ENCODE peak calls at places on chromosomes 16 and 17, in four cellular contexts. T is K562, G is HepG2, S is HCT116. I is an unnamed sample.

GRCh38 chr17:48150602-48151001 is 43.0 kb downstream of the SNX11 start:
- DNase-seq in T (no peak), G (no peak), S (no peak), I (no peak)

GRCh38 chr17:45123930-45124796 is 8.2 kb downstream of the PLCD3 start:
- DNase-seq in T (peak), G (peak), S (peak), I (no peak)

GRCh38 chr17:74012465-74012864 is 191.0 kb upstream of the RPL38 start:
- DNase-seq in T (no peak), G (peak), S (no peak), I (no peak)

GRCh38 chr16:12412890-12413289 is 390.8 kb downstream of the CPPED1 start:
- DNase-seq in T (no peak), G (no peak), S (no peak), I (no peak)

GRCh38 chr16:11256657-11257130 is 690 bp upstream of the SOCS1 start:
- DNase-seq in T (no peak), G (no peak), S (no peak), I (no peak)

GRCh38 chr17:9410285-9410684 is 165.3 kb downstream of the STX8 start:
- DNase-seq in T (no peak), G (no peak), S (no peak), I (no peak)

GRCh38 chr17:27546624-27547300 is 84.2 kb upstream of the LGALS9 start:
- DNase-seq in T (no peak), G (no peak), S (no peak), I (no peak)

GRCh38 chr17:83182620-83183063 is 103.2 kb downstream of the METRNL start:
- DNase-seq in T (no peak), G (no peak), S (no peak), I (no peak)

GRCh38 chr17:6894206-6894528 is 62.6 kb upstream of the TEKT1 start:
- DNase-seq in T (no peak), G (no peak), S (no peak), I (no peak)

GRCh38 chr16:19410435-19411153 is 7.1 kb upstream of the TMC5 start:
- DNase-seq in T (no peak), G (no peak), S (no peak), I (no peak)

GRCh38 chr16:57578521-57579360 is 36.3 kb downstream of the ADGRG5 start:
- DNase-seq in T (no peak), G (no peak), S (no peak), I (no peak)

GRCh38 chr16:14473488-14473887 is 156.6 kb downstream of the PARN start:
- DNase-seq in T (no peak), G (peak), S (no peak), I (no peak)

GRCh38 chr16:67860589-67861398 is 12.1 kb upstream of the EDC4 start:
- DNase-seq in T (no peak), G (no peak), S (no peak), I (no peak)

GRCh38 chr17:45320349-45320930 is 3.6 kb upstream of the MAP3K14 start:
- DNase-seq in T (no peak), G (no peak), S (no peak), I (no peak)

GRCh38 chr16:11819798-11820197 is 22.7 kb upstream of the ZC3H7A start:
- DNase-seq in T (peak), G (no peak), S (no peak), I (no peak)

GRCh38 chr17:82338858-82339633 is 5.5 kb upstream of the SECTM1 start:
- DNase-seq in T (peak), G (no peak), S (peak), I (no peak)

GRCh38 chr16:58348986-58349385 is 43.3 kb upstream of the GINS3 start:
- DNase-seq in T (no peak), G (no peak), S (no peak), I (no peak)

GRCh38 chr16:20611350-20611902 is 35.3 kb upstream of the ACSM2B start:
- DNase-seq in T (no peak), G (no peak), S (no peak), I (no peak)

GRCh38 chr17:39208136-39208535 is 8.1 kb downstream of the RPL19 start:
- DNase-seq in T (no peak), G (no peak), S (no peak), I (no peak)

GRCh38 chr17:39210093-39210434 is 10.0 kb downstream of the RPL19 start:
- DNase-seq in T (no peak), G (no peak), S (no peak), I (no peak)

GRCh38 chr17:39212200-39212810 is 12.2 kb downstream of the RPL19 start:
- DNase-seq in T (no peak), G (no peak), S (no peak), I (no peak)

GRCh38 chr17:39208893-39209292 is 8.8 kb downstream of the RPL19 start:
- DNase-seq in T (no peak), G (no peak), S (no peak), I (no peak)

GRCh38 chr17:39209317-39210092 is 9.4 kb downstream of the RPL19 start:
- DNase-seq in T (peak), G (no peak), S (no peak), I (no peak)
- TF ChIP-seq TCF7L2 in T (no peak), G (no peak), S (no peak), I (no peak)

DNA sequence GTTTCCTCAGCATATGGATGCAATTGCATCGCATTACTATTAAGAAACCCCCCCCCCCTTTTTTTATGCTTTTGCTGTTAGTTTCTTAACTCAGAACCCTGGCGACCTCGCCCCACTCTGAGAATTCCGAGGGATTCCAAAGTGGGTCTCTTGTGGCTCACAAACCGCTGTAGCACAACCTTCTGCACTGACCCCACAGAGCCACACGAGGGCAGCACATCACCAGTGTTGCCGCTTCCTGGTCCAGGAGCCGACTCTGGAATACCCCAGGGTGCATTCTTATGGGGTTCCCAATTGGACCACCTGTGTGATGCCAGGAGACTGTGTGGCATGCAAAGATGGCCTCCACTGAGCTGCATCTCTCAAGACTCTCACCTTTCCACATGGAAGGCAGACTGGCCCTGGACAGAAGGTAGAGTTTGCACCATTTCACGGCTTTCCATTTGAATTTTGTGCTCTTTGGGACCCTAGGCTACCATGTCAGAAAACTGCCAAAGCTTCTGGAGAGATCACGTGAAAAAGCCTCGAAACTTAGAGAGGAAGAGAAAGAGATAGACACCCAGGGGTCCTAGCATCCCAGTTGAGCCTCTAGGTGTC is 432.7 kb upstream of the ASIC2 start:
- DNase-seq in T (peak), G (peak), S (no peak), I (no peak)
- TF ChIP-seq TCF7L2 in T (no peak), G (no peak), S (no peak), I (no peak)

DNA sequence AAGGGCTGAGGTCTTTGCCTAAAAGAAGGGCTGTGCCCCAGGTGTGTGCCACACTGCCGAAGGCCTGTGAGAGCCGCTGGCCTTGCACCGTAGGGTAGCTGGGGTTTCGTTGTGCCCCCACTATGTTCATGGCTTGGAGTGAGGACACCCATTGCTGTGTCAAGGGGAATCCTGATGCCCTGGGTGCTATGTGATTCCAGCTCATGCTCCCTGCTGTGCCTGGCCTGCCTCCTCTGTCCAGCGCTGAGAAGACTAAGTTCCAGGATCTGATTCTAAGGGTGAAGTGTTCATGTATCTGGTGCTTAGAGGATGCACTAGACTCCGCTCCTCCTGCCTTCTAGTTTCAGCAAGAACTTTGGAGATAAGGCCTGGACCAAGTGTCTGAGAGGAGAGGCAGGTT is 47.4 kb downstream of the SREBF1 start:
- DNase-seq in T (no peak), G (no peak), S (no peak), I (no peak)
- TF ChIP-seq TCF7L2 in T (no peak), G (no peak), S (no peak), I (no peak)

DNA sequence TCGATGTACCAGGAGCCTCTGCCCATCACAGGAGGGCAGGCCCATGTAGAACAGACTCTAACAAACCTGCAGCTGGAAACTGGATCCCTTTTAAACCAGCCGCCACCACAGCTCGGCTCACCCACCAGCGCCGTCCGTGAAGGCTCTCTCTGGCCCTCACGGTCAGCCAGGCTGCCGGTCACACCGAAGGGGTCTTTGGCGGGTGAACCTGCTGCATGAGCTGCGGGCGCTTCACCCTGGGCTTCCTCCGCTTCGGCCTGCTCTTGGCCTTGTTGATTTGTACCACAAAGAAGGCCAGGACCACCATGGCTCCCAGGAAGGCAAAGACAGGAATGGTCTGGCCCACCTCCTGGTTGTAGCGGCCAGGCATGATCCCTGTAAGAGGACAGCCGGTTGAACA is 11.7 kb upstream of the SLC38A8 start:
- DNase-seq in T (no peak), G (no peak), S (no peak), I (no peak)
- TF ChIP-seq TCF7L2 in T (no peak), G (no peak), S (no peak), I (no peak)

GRCh38 chr16:86573215-86573614 is 5.1 kb upstream of the FOXL1 start:
- DNase-seq in T (no peak), G (no peak), S (no peak), I (no peak)
- TF ChIP-seq TCF7L2 in T (no peak), G (no peak), S (no peak), I (no peak)

GRCh38 chr17:66531826-66532439 is 229.5 kb downstream of the PRKCA start:
- DNase-seq in T (no peak), G (no peak), S (no peak), I (no peak)
- TF ChIP-seq TCF7L2 in T (no peak), G (no peak), S (no peak), I (no peak)

GRCh38 chr17:77465358-77466041 is 324.7 kb downstream of the SEC14L1 start:
- DNase-seq in T (no peak), G (no peak), S (no peak), I (no peak)
- TF ChIP-seq TCF7L2 in T (no peak), G (no peak), S (no peak), I (no peak)

GRCh38 chr17:59435238-59435637 is 103.8 kb downstream of the YPEL2 start:
- DNase-seq in T (no peak), G (no peak), S (no peak), I (no peak)
- TF ChIP-seq TCF7L2 in T (no peak), G (no peak), S (no peak), I (no peak)

GRCh38 chr17:46885415-46885814 is 34.0 kb downstream of the WNT9B start:
- DNase-seq in T (no peak), G (no peak), S (no peak), I (no peak)

GRCh38 chr17:46882666-46883065 is 31.3 kb downstream of the WNT9B start:
- DNase-seq in T (no peak), G (no peak), S (no peak), I (no peak)

GRCh38 chr17:46885956-46886663 is 34.7 kb downstream of the WNT9B start:
- DNase-seq in T (no peak), G (no peak), S (no peak), I (no peak)

GRCh38 chr17:46884552-46884951 is 33.2 kb downstream of the WNT9B start:
- DNase-seq in T (no peak), G (no peak), S (no peak), I (no peak)

GRCh38 chr17:46883871-46884270 is 32.5 kb downstream of the WNT9B start:
- DNase-seq in T (no peak), G (no peak), S (no peak), I (no peak)
- TF ChIP-seq TCF7L2 in T (no peak), G (no peak), S (no peak), I (no peak)

DNA sequence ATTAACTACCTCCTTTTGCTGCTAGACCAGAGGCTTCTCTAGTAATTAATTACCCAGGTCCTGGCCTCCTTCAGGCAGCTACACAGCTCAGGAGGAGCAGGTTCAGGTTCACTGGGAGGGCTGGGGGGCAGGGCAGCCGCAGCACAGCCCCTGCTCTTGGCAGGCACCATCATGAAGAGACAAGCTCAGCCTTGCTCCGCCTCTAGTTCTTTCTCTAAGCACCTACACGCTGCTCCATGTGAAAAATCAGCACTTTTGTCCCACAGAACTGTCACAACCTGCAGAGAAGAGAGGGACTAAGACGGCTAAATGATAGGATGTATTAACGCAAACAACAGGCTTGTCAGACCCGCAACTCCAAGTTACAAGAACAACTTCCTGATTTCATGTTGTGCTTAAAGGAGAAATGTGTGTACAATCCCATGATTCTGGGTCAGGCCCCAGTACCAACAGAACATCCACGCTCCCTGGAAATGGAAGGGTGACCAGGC is 53.4 kb downstream of the GRB2 start:
- DNase-seq in T (peak), G (no peak), S (no peak), I (no peak)
- TF ChIP-seq TCF7L2 in T (no peak), G (no peak), S (no peak), I (no peak)

I was measured in Panc1.